ENCODE peak calls at places on chromosomes 16 and 17, in nine cellular contexts. One of them, this sample, is unnamed.

GRCh38 chr17:76191891-76192290 is 48.4 kb downstream of the RNF157 start:
- DNase-seq in MV-4-11: peak
- DNase-seq in progenitor cell of endocrine pancreas: no peak
- DNase-seq in pons: no peak
- DNase-seq in stimulated activated naive CD8-positive, alpha-beta T cell treated with anti-CD3 and anti-CD28 coated beads, Interleukin-15, amount 100 ng/mL, for 72 hours: peak
- DNase-seq in Daoy: no peak
- DNase-seq in activated T-cell treated with anti-CD3 and anti-CD28 coated beads for 4 hours: peak
- DNase-seq in nephron progenitor cell: no peak
- DNase-seq in ELF-1: no peak
- DNase-seq in this sample: no peak

GRCh38 chr16:66427451-66427860 is 361 bp downstream of the BEAN1 start:
- DNase-seq in MV-4-11: no peak
- DNase-seq in progenitor cell of endocrine pancreas: no peak
- DNase-seq in pons: no peak
- DNase-seq in stimulated activated naive CD8-positive, alpha-beta T cell treated with anti-CD3 and anti-CD28 coated beads, Interleukin-15, amount 100 ng/mL, for 72 hours: no peak
- DNase-seq in Daoy: no peak
- DNase-seq in activated T-cell treated with anti-CD3 and anti-CD28 coated beads for 4 hours: no peak
- DNase-seq in nephron progenitor cell: no peak
- DNase-seq in ELF-1: peak
- DNase-seq in this sample: no peak

GRCh38 chr16:84832488-84833141 is 12.8 kb downstream of the CRISPLD2 start:
- DNase-seq in MV-4-11: peak
- DNase-seq in progenitor cell of endocrine pancreas: no peak
- DNase-seq in pons: no peak
- DNase-seq in stimulated activated naive CD8-positive, alpha-beta T cell treated with anti-CD3 and anti-CD28 coated beads, Interleukin-15, amount 100 ng/mL, for 72 hours: no peak
- DNase-seq in Daoy: peak
- DNase-seq in activated T-cell treated with anti-CD3 and anti-CD28 coated beads for 4 hours: no peak
- DNase-seq in nephron progenitor cell: no peak
- DNase-seq in ELF-1: no peak
- DNase-seq in this sample: peak

GRCh38 chr17:68853439-68853838 is 101.8 kb downstream of the ABCA8 start:
- DNase-seq in MV-4-11: no peak
- DNase-seq in progenitor cell of endocrine pancreas: no peak
- DNase-seq in pons: no peak
- DNase-seq in stimulated activated naive CD8-positive, alpha-beta T cell treated with anti-CD3 and anti-CD28 coated beads, Interleukin-15, amount 100 ng/mL, for 72 hours: no peak
- DNase-seq in Daoy: no peak
- DNase-seq in activated T-cell treated with anti-CD3 and anti-CD28 coated beads for 4 hours: no peak
- DNase-seq in nephron progenitor cell: no peak
- DNase-seq in ELF-1: no peak
- DNase-seq in this sample: peak

GRCh38 chr16:24013733-24014645 is 178.2 kb downstream of the PRKCB start:
- DNase-seq in MV-4-11: peak
- DNase-seq in progenitor cell of endocrine pancreas: no peak
- DNase-seq in pons: no peak
- DNase-seq in stimulated activated naive CD8-positive, alpha-beta T cell treated with anti-CD3 and anti-CD28 coated beads, Interleukin-15, amount 100 ng/mL, for 72 hours: peak
- DNase-seq in Daoy: peak
- DNase-seq in activated T-cell treated with anti-CD3 and anti-CD28 coated beads for 4 hours: peak
- DNase-seq in nephron progenitor cell: no peak
- DNase-seq in ELF-1: no peak
- DNase-seq in this sample: no peak

GRCh38 chr17:50169121-50169764 is 3.4 kb downstream of the SGCA start:
- DNase-seq in MV-4-11: peak
- DNase-seq in progenitor cell of endocrine pancreas: peak
- DNase-seq in pons: no peak
- DNase-seq in stimulated activated naive CD8-positive, alpha-beta T cell treated with anti-CD3 and anti-CD28 coated beads, Interleukin-15, amount 100 ng/mL, for 72 hours: peak
- DNase-seq in Daoy: peak
- DNase-seq in activated T-cell treated with anti-CD3 and anti-CD28 coated beads for 4 hours: no peak
- DNase-seq in nephron progenitor cell: peak
- DNase-seq in ELF-1: peak
- DNase-seq in this sample: peak

GRCh38 chr17:8421571-8421970 is 14.1 kb upstream of the NDEL1 start:
- DNase-seq in MV-4-11: no peak
- DNase-seq in progenitor cell of endocrine pancreas: no peak
- DNase-seq in pons: no peak
- DNase-seq in stimulated activated naive CD8-positive, alpha-beta T cell treated with anti-CD3 and anti-CD28 coated beads, Interleukin-15, amount 100 ng/mL, for 72 hours: no peak
- DNase-seq in Daoy: no peak
- DNase-seq in activated T-cell treated with anti-CD3 and anti-CD28 coated beads for 4 hours: no peak
- DNase-seq in nephron progenitor cell: no peak
- DNase-seq in ELF-1: no peak
- DNase-seq in this sample: peak

GRCh38 chr16:89193021-89193575 is 7.2 kb downstream of the SLC22A31 start:
- DNase-seq in MV-4-11: peak
- DNase-seq in progenitor cell of endocrine pancreas: peak
- DNase-seq in pons: no peak
- DNase-seq in stimulated activated naive CD8-positive, alpha-beta T cell treated with anti-CD3 and anti-CD28 coated beads, Interleukin-15, amount 100 ng/mL, for 72 hours: peak
- DNase-seq in Daoy: peak
- DNase-seq in activated T-cell treated with anti-CD3 and anti-CD28 coated beads for 4 hours: no peak
- DNase-seq in nephron progenitor cell: peak
- DNase-seq in ELF-1: peak
- DNase-seq in this sample: peak

GRCh38 chr16:27385398-27385797 is 16.6 kb upstream of the IL21R start:
- DNase-seq in MV-4-11: no peak
- DNase-seq in progenitor cell of endocrine pancreas: no peak
- DNase-seq in pons: no peak
- DNase-seq in stimulated activated naive CD8-positive, alpha-beta T cell treated with anti-CD3 and anti-CD28 coated beads, Interleukin-15, amount 100 ng/mL, for 72 hours: no peak
- DNase-seq in Daoy: no peak
- DNase-seq in activated T-cell treated with anti-CD3 and anti-CD28 coated beads for 4 hours: no peak
- DNase-seq in nephron progenitor cell: no peak
- DNase-seq in ELF-1: no peak
- DNase-seq in this sample: no peak

This sample was measured in fibroblast of gingiva.